ENCODE peak calls at places on chromosomes 2 and 18, in six cellular contexts. N, E, A, J, Z and W are unnamed samples.
A peak's percentile ranks its signal among the peaks of the same experiment; 100 is the strongest.

GRCh38 chr2:191109888-191110287 is 40.9 kb downstream of the STAT4 start:
- DNase-seq in N (no peak), E (no peak), A (no peak), J (no peak), Z (no peak), W (no peak)

GRCh38 chr2:98446850-98447249 is 2.2 kb downstream of the INPP4A start:
- DNase-seq in N (no peak), E (no peak), A (no peak), J (no peak), Z (no peak), W (no peak)

GRCh38 chr2:127471286-127471983 is 53.2 kb downstream of the PROC start:
- DNase-seq in N (no peak), E (no peak), A (no peak), J (no peak), Z (no peak), W (no peak)

GRCh38 chr2:198374375-198375072 is 570.1 kb downstream of the PLCL1 start:
- DNase-seq in N (peak; percentile 64), E (peak; percentile 66), A (no peak), J (no peak), Z (no peak), W (no peak)

GRCh38 chr2:212539145-212539880 is 711 bp upstream of the ERBB4 start:
- DNase-seq in N (no peak), E (no peak), A (peak; percentile 23), J (peak; percentile 35), Z (peak; percentile 77), W (peak; percentile 57)

GRCh38 chr2:239998006-239998405 is 27.1 kb downstream of the NDUFA10 start:
- DNase-seq in N (no peak), E (no peak), A (no peak), J (no peak), Z (no peak), W (no peak)

GRCh38 chr2:69723791-69724190 is 18.1 kb upstream of the ANXA4 start:
- DNase-seq in N (no peak), E (no peak), A (no peak), J (no peak), Z (no peak), W (peak; percentile 51)

GRCh38 chr18:59881728-59882685 is 17.8 kb upstream of the PMAIP1 start:
- DNase-seq in N (peak; percentile 50), E (peak; percentile 64), A (no peak), J (no peak), Z (no peak), W (no peak)

GRCh38 chr2:938181-939005 is 12.3 kb upstream of the SNTG2 start:
- DNase-seq in N (no peak), E (no peak), A (no peak), J (no peak), Z (no peak), W (no peak)

GRCh38 chr2:76295762-76296161 is 585.0 kb upstream of the GCFC2 start:
- DNase-seq in N (no peak), E (no peak), A (no peak), J (no peak), Z (no peak), W (no peak)

GRCh38 chr2:74632209-74632938 is 15.8 kb downstream of the M1AP start:
- DNase-seq in N (peak; percentile 14), E (peak; percentile 51), A (no peak), J (no peak), Z (no peak), W (peak; percentile 71)

GRCh38 chr2:45049937-45050336 is 40.7 kb upstream of the SIX2 start:
- DNase-seq in N (no peak), E (no peak), A (no peak), J (no peak), Z (no peak), W (no peak)

GRCh38 chr2:37326285-37326684 is 1.7 kb upstream of the PRKD3 start:
- DNase-seq in N (peak; percentile 13), E (peak; percentile 61), A (no peak), J (no peak), Z (no peak), W (peak; percentile 58)

GRCh38 chr2:100235098-100235497 is 87.2 kb downstream of the LONRF2 start:
- DNase-seq in N (no peak), E (no peak), A (no peak), J (peak; percentile 25), Z (peak; percentile 48), W (no peak)

GRCh38 chr2:71896385-71897144 is 251.1 kb downstream of the CYP26B1 start:
- DNase-seq in N (no peak), E (no peak), A (no peak), J (no peak), Z (peak; percentile 56), W (no peak)

GRCh38 chr18:46419391-46420141 is 237.5 kb downstream of the LOXHD1 start:
- DNase-seq in N (no peak), E (no peak), A (no peak), J (no peak), Z (peak; percentile 66), W (no peak)

GRCh38 chr2:127674241-127675209 is 805 bp downstream of the LIMS2 start:
- DNase-seq in N (no peak), E (no peak), A (no peak), J (peak; percentile 25), Z (no peak), W (peak; percentile 91)

GRCh38 chr18:4750392-4751346 is 295.6 kb upstream of the DLGAP1 start:
- DNase-seq in N (no peak), E (no peak), A (no peak), J (no peak), Z (no peak), W (no peak)

GRCh38 chr2:226114436-226114835 is 685.2 kb downstream of the IRS1 start:
- DNase-seq in N (no peak), E (peak; percentile 56), A (no peak), J (no peak), Z (no peak), W (no peak)

GRCh38 chr18:23369231-23369630 is 83.9 kb upstream of the RIOK3 start:
- DNase-seq in N (no peak), E (no peak), A (no peak), J (no peak), Z (no peak), W (no peak)

GRCh38 chr2:224126001-224126400 is 86.9 kb upstream of the SERPINE2 start:
- DNase-seq in N (no peak), E (no peak), A (no peak), J (no peak), Z (no peak), W (no peak)

GRCh38 chr18:48732767-48733424 is 194.1 kb downstream of the CTIF start:
- DNase-seq in N (peak; percentile 35), E (no peak), A (no peak), J (no peak), Z (no peak), W (no peak)

GRCh38 chr2:179861777-179862117 is 335 bp upstream of the ZNF385B start:
- DNase-seq in N (no peak), E (no peak), A (no peak), J (no peak), Z (no peak), W (no peak)

GRCh38 chr2:14634223-14634884 is 1.8 kb downstream of the LRATD1 start:
- DNase-seq in N (peak; percentile 62), E (peak; percentile 79), A (peak; percentile 85), J (peak; percentile 93), Z (peak; percentile 86), W (peak; percentile 87)

GRCh38 chr2:30272761-30273573 is 41.6 kb downstream of the LBH start:
- DNase-seq in N (no peak), E (peak; percentile 86), A (no peak), J (no peak), Z (no peak), W (no peak)

GRCh38 chr2:33672389-33672788 is 73.3 kb upstream of the FAM98A start:
- DNase-seq in N (no peak), E (no peak), A (no peak), J (no peak), Z (no peak), W (no peak)

GRCh38 chr2:33671198-33671597 is 72.1 kb upstream of the FAM98A start:
- DNase-seq in N (no peak), E (no peak), A (no peak), J (no peak), Z (no peak), W (no peak)

GRCh38 chr2:33673937-33674336 is 74.8 kb upstream of the FAM98A start:
- DNase-seq in N (no peak), E (peak; percentile 26), A (no peak), J (no peak), Z (no peak), W (no peak)

GRCh38 chr2:33672896-33673295 is 73.8 kb upstream of the FAM98A start:
- DNase-seq in N (no peak), E (no peak), A (no peak), J (no peak), Z (no peak), W (no peak)

DNA sequence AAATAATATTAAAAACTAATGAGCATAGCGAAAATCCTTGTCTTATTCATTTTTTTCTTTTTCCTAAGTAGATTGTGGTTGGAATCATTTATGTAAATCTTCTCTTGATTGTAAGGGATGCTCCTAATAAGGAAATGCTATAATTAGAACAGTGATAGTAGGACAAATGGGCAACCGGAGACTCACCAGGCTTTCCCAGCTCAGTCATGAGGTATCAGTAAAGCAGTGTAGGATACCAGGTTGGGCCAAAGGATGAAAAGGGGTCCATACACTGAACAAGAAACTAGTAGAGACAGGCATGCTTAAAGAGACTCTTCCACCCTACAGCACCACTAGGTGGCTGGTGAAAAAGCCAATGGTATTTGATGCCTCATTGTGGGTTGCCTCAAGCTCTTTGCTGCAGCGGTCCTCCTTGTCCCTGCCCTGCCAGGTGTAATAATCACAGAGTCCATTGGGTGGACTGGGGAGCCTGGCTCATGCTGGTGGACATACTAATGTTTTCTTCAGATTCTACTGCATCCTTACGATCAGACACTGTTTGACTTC is 71.4 kb upstream of the FAM98A start:
- DNase-seq in N (peak; percentile 7), E (peak; percentile 47), A (no peak), J (no peak), Z (no peak), W (no peak)
- TF ChIP-seq CTCF in N (no peak), E (no peak), A (no peak), J (no peak), Z (no peak), W (no peak)

GRCh38 chr2:52079602-52080001 is 1047.7 kb upstream of the NRXN1 start:
- DNase-seq in N (no peak), E (no peak), A (no peak), J (no peak), Z (no peak), W (no peak)
- TF ChIP-seq EP300 in N (no peak), E (no peak), A (no peak), J (no peak), Z (no peak), W (no peak)

DNA sequence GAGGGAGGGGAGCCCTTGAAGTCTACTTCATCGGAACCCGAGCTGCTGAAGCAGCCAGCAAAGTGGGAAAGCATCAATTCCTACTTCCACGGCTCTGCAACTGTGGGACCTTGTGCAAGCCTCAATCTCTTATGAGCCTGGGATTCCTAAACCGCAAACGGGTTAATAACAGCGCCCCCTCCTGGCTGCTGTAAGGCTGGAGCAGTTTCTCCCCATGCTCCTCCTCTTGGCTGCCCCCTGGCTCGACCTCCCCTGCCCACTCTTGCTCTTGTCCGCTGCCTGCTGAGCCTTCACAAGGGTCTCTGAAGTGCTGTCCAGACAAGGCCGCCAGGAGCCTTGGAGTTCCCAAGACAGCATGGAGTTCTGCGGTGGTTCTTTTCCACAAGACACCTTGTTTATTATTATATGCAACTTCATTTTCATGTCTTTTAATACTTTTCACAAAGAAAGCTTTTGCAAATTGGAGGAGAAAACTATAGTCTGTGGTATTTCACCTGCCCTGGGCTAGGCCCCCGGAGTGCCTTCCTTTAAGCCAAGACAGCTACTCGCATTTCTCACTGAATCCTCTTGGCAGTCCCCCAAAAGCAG is 157.2 kb downstream of the DDX1 start:
- DNase-seq in N (peak; percentile 78), E (peak; percentile 74), A (no peak), J (peak; percentile 35), Z (no peak), W (no peak)
- H3K4me1 ChIP-seq in N (no peaks in the 10 kb centered on the region), E (no peaks in the 10 kb centered on the region), A (peaks cover 19% of the 10 kb centered on the region), J (no peaks in the 10 kb centered on the region), Z (peaks cover 9% of the 10 kb centered on the region), W (no peaks in the 10 kb centered on the region)

GRCh38 chr2:172674034-172674967 is 61.3 kb upstream of the RAPGEF4 start:
- DNase-seq in N (peak; percentile 77), E (no peak), A (no peak), J (peak; percentile 60), Z (no peak), W (peak; percentile 91)
- TF ChIP-seq CTCF in N (peak; percentile 92), E (no peak), A (no peak), J (peak; percentile 20), Z (peak; percentile 33), W (peak; percentile 47)